ENCODE peak calls at places on chromosomes 12 and 14, in ten cellular contexts. One of them, this sample, is unnamed.

GRCh38 chr14:101187816-101188570 is 284.5 kb upstream of the RTL1 start:
- DNase-seq in Panc1: no peak
- DNase-seq in suprapubic skin: peak; percentile 67
- DNase-seq in GM12878: no peak
- DNase-seq in HepG2: no peak
- DNase-seq in GM23338: peak; percentile 18
- DNase-seq in stomach: peak; percentile 11
- DNase-seq in transverse colon: no peak
- DNase-seq in sigmoid colon: no peak
- DNase-seq in prostate gland: no peak
- DNase-seq in this sample: no peak

GRCh38 chr14:89443002-89443660 is 26.1 kb upstream of the FOXN3 start:
- DNase-seq in Panc1: no peak
- DNase-seq in suprapubic skin: no peak
- DNase-seq in GM12878: no peak
- DNase-seq in HepG2: no peak
- DNase-seq in GM23338: no peak
- DNase-seq in stomach: no peak
- DNase-seq in transverse colon: no peak
- DNase-seq in sigmoid colon: no peak
- DNase-seq in prostate gland: no peak
- DNase-seq in this sample: no peak

GRCh38 chr12:131043401-131043871 is 89.7 kb downstream of the ADGRD1 start:
- DNase-seq in Panc1: no peak
- DNase-seq in suprapubic skin: no peak
- DNase-seq in GM12878: no peak
- DNase-seq in HepG2: no peak
- DNase-seq in GM23338: no peak
- DNase-seq in stomach: no peak
- DNase-seq in transverse colon: no peak
- DNase-seq in sigmoid colon: peak; percentile 56
- DNase-seq in prostate gland: no peak
- DNase-seq in this sample: no peak

GRCh38 chr14:92942576-92942975 is 19.6 kb downstream of the CHGA start:
- DNase-seq in Panc1: no peak
- DNase-seq in suprapubic skin: no peak
- DNase-seq in GM12878: no peak
- DNase-seq in HepG2: no peak
- DNase-seq in GM23338: no peak
- DNase-seq in stomach: no peak
- DNase-seq in transverse colon: no peak
- DNase-seq in sigmoid colon: no peak
- DNase-seq in prostate gland: no peak
- DNase-seq in this sample: no peak

GRCh38 chr12:14514946-14515345 is 52.7 kb downstream of the PLBD1 start:
- DNase-seq in Panc1: no peak
- DNase-seq in suprapubic skin: no peak
- DNase-seq in GM12878: no peak
- DNase-seq in HepG2: no peak
- DNase-seq in GM23338: no peak
- DNase-seq in stomach: no peak
- DNase-seq in transverse colon: no peak
- DNase-seq in sigmoid colon: no peak
- DNase-seq in prostate gland: no peak
- DNase-seq in this sample: no peak

GRCh38 chr14:63893701-63894458 is 41.1 kb downstream of the SYNE2 start:
- DNase-seq in Panc1: no peak
- DNase-seq in suprapubic skin: no peak
- DNase-seq in GM12878: no peak
- DNase-seq in HepG2: no peak
- DNase-seq in GM23338: peak; percentile 52
- DNase-seq in stomach: peak; percentile 29
- DNase-seq in transverse colon: peak; percentile 35
- DNase-seq in sigmoid colon: peak; percentile 86
- DNase-seq in prostate gland: peak; percentile 23
- DNase-seq in this sample: no peak

GRCh38 chr14:96281486-96281885 is 25.5 kb downstream of the BDKRB1 start:
- DNase-seq in Panc1: no peak
- DNase-seq in suprapubic skin: no peak
- DNase-seq in GM12878: no peak
- DNase-seq in HepG2: no peak
- DNase-seq in GM23338: no peak
- DNase-seq in stomach: no peak
- DNase-seq in transverse colon: no peak
- DNase-seq in sigmoid colon: no peak
- DNase-seq in prostate gland: no peak
- DNase-seq in this sample: no peak

GRCh38 chr12:115207216-115207915 is 523.4 kb upstream of the TBX3 start:
- DNase-seq in Panc1: no peak
- DNase-seq in suprapubic skin: no peak
- DNase-seq in GM12878: no peak
- DNase-seq in HepG2: no peak
- DNase-seq in GM23338: no peak
- DNase-seq in stomach: no peak
- DNase-seq in transverse colon: no peak
- DNase-seq in sigmoid colon: no peak
- DNase-seq in prostate gland: no peak
- DNase-seq in this sample: no peak

GRCh38 chr12:52901715-52902541 is 2.9 kb downstream of the KRT8 start:
- DNase-seq in Panc1: no peak
- DNase-seq in suprapubic skin: no peak
- DNase-seq in GM12878: no peak
- DNase-seq in HepG2: no peak
- DNase-seq in GM23338: no peak
- DNase-seq in stomach: no peak
- DNase-seq in transverse colon: peak; percentile 52
- DNase-seq in sigmoid colon: no peak
- DNase-seq in prostate gland: no peak
- DNase-seq in this sample: no peak

GRCh38 chr12:52903285-52903854 is 1.5 kb downstream of the KRT8 start:
- DNase-seq in Panc1: no peak
- DNase-seq in suprapubic skin: no peak
- DNase-seq in GM12878: no peak
- DNase-seq in HepG2: peak; percentile 69
- DNase-seq in GM23338: peak; percentile 94
- DNase-seq in stomach: peak; percentile 76
- DNase-seq in transverse colon: peak; percentile 83
- DNase-seq in sigmoid colon: peak; percentile 90
- DNase-seq in prostate gland: peak; percentile 76
- DNase-seq in this sample: peak; percentile 91

GRCh38 chr12:52900896-52901714 is 3.8 kb downstream of the KRT8 start:
- DNase-seq in Panc1: no peak
- DNase-seq in suprapubic skin: no peak
- DNase-seq in GM12878: no peak
- DNase-seq in HepG2: peak; percentile 34
- DNase-seq in GM23338: no peak
- DNase-seq in stomach: no peak
- DNase-seq in transverse colon: no peak
- DNase-seq in sigmoid colon: no peak
- DNase-seq in prostate gland: no peak
- DNase-seq in this sample: no peak

GRCh38 chr12:52906049-52906645 is 1.3 kb upstream of the KRT8 start:
- DNase-seq in Panc1: no peak
- DNase-seq in suprapubic skin: no peak
- DNase-seq in GM12878: no peak
- DNase-seq in HepG2: no peak
- DNase-seq in GM23338: no peak
- DNase-seq in stomach: no peak
- DNase-seq in transverse colon: no peak
- DNase-seq in sigmoid colon: no peak
- DNase-seq in prostate gland: no peak
- DNase-seq in this sample: no peak

DNA sequence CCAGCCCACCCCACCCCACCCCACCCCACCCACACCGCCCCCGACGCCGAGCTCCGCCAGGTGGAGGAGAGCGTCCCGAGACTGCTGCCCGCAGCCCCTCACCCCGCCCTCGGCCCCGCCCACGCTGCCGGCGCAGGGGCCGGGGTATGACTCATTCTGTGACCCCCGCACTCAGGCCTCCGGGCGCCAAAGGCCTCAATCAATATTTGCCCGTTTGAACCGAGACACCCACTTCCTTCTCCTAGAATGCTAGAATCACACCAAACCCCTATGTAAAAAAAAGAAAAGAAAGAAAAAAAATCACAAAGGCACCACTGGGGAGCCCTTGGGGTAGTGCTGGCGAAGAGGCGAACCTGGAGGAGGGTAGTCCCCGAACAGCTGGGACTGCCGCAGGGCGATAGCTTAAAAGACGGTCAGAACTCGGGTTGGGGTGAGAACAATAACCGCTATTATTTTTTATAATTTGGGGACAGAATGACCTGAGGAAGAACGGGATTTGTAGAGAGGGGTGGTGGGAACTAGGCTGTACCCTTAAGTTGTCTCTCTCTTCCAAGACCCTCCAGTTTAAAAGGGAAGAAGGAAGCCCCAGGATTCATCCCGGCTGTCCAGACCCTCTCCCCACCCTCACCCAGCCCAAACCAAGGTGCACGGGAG is 894 bp downstream of the KRT8 start:
- DNase-seq in Panc1: no peak
- DNase-seq in suprapubic skin: no peak
- DNase-seq in GM12878: peak; percentile 30
- DNase-seq in HepG2: peak; percentile 87
- DNase-seq in GM23338: peak; percentile 65
- DNase-seq in stomach: peak; percentile 78
- DNase-seq in transverse colon: no peak
- DNase-seq in sigmoid colon: no peak
- DNase-seq in prostate gland: peak; percentile 46
- DNase-seq in this sample: no peak
- TF ChIP-seq POLR2AphosphoS5 in Panc1: no peak
- TF ChIP-seq POLR2AphosphoS5 in suprapubic skin: no peak
- TF ChIP-seq POLR2AphosphoS5 in GM12878: no peak
- TF ChIP-seq POLR2AphosphoS5 in HepG2: no peak
- TF ChIP-seq POLR2AphosphoS5 in GM23338: peak; percentile 33
- TF ChIP-seq POLR2AphosphoS5 in stomach: peak; percentile 69
- TF ChIP-seq POLR2AphosphoS5 in transverse colon: no peak
- TF ChIP-seq POLR2AphosphoS5 in sigmoid colon: peak; percentile 7
- TF ChIP-seq POLR2AphosphoS5 in prostate gland: peak; percentile 8
- TF ChIP-seq POLR2AphosphoS5 in this sample: no peak

DNA sequence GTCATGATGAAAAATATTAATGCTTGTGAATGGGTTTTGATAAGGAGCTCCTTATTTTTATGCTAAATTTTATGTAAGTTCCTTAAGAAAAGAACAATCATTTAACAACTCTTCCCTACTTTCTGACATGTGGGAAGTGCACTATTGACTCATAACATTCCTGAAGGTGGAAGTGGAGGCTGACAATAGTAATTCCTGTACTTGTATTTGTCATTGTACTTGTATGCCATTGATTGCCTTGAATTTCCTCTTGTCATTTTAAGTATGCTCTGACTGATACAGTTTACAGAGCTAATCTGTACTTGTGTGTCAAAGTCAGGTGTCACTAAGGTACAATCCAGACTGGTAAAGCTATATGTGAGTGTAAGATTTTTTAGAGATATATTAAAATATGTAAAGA is 440.0 kb downstream of the SLC16A7 start:
- DNase-seq in Panc1: no peak
- DNase-seq in suprapubic skin: no peak
- DNase-seq in GM12878: no peak
- DNase-seq in HepG2: no peak
- DNase-seq in GM23338: no peak
- DNase-seq in stomach: no peak
- DNase-seq in transverse colon: no peak
- DNase-seq in sigmoid colon: no peak
- DNase-seq in prostate gland: no peak
- DNase-seq in this sample: no peak
- TF ChIP-seq POLR2AphosphoS5 in Panc1: no peak
- TF ChIP-seq POLR2AphosphoS5 in suprapubic skin: no peak
- TF ChIP-seq POLR2AphosphoS5 in GM12878: no peak
- TF ChIP-seq POLR2AphosphoS5 in HepG2: no peak
- TF ChIP-seq POLR2AphosphoS5 in GM23338: no peak
- TF ChIP-seq POLR2AphosphoS5 in stomach: no peak
- TF ChIP-seq POLR2AphosphoS5 in transverse colon: no peak
- TF ChIP-seq POLR2AphosphoS5 in sigmoid colon: no peak
- TF ChIP-seq POLR2AphosphoS5 in prostate gland: no peak
- TF ChIP-seq POLR2AphosphoS5 in this sample: no peak

DNA sequence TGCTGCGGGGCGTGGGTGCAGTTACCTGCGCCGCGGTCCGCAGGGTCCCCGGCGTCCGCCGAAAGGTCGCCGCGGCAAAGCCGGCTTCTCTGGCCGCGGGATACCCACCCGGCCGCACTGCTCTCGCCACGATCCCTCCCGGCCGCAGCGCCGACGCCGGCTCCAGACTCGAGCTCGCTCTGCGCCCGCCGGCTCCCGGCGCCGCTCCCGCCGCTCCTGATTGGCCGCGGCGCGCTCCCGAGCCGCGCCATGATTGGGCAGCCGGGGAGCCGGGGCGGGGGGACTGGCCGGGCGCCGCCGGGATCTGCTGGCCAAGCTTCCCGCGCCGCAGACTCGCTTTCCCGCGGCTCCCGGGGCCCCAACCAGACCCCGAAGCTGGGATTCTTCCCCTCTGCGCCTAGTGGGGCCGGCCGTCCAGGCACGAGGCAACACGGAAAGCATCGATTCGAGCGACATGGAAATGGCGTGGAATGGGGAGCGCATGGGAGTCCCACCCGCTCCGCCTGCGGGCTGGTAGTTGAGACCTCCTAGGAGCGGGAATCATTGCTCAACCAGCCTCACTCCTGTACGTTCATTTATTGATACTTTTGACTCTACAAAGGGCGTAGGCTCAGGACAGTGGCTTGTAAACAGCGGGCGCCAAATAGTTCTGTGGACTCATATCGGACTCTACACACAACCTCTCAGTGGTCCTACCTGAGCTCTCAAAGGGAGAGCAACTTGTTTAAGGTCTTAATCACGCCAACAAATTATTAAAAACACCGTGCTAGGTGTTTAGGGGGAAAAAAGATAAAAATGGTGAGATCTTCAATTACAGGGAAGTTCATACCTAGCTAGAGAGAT is 36.4 kb upstream of the STON2 start:
- DNase-seq in Panc1: no peak
- DNase-seq in suprapubic skin: peak; percentile 84
- DNase-seq in GM12878: no peak
- DNase-seq in HepG2: peak; percentile 54
- DNase-seq in GM23338: peak; percentile 92
- DNase-seq in stomach: peak; percentile 83
- DNase-seq in transverse colon: peak; percentile 79
- DNase-seq in sigmoid colon: peak; percentile 87
- DNase-seq in prostate gland: peak; percentile 66
- DNase-seq in this sample: peak; percentile 87
- TF ChIP-seq POLR2AphosphoS5 in Panc1: no peak
- TF ChIP-seq POLR2AphosphoS5 in suprapubic skin: no peak
- TF ChIP-seq POLR2AphosphoS5 in GM12878: no peak
- TF ChIP-seq POLR2AphosphoS5 in HepG2: peak; percentile 44
- TF ChIP-seq POLR2AphosphoS5 in GM23338: peak; percentile 79
- TF ChIP-seq POLR2AphosphoS5 in stomach: no peak
- TF ChIP-seq POLR2AphosphoS5 in transverse colon: no peak
- TF ChIP-seq POLR2AphosphoS5 in sigmoid colon: no peak
- TF ChIP-seq POLR2AphosphoS5 in prostate gland: no peak
- TF ChIP-seq POLR2AphosphoS5 in this sample: no peak

DNA sequence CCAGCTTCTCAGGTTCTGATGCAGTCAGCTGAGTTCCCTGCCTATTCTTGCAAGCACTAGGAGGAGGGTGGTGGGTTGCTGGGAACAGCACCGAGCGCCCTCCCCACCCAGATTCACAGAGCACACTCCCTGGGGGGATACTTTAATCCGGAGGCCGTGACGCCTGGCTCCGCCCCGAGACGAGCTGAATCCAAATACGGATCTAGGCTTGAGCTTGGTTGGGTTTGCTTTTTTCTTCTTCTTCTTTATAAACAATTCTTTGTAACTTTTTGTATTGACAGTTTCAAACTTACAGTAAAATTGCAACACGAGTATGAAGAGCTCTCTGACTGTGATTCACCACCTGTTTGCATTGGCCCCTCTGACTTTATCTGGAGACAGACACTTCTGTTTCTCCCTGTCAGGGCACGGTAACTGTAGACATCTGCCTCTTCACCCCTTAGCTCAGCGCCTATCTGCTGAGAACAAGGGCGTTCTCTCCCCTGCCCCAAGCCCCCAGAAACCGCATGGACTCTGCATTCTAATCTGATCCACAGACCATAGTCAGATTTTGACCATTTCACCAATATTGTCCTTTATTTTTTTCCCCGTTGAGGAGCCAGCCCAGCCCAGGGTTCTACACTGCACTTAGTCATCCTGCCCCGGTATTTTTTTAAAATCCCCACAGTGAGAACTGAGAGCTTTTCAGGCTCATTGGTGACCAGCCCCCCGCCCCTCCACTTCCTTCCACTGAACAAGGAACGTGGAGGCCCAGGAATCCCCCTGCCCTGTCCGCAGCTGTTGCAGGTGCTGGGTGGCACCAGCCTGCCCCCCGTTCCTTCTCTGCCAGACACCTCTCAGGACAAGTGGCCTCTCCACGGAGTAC is 11.5 kb downstream of the RHOF start:
- DNase-seq in Panc1: no peak
- DNase-seq in suprapubic skin: no peak
- DNase-seq in GM12878: no peak
- DNase-seq in HepG2: peak; percentile 68
- DNase-seq in GM23338: no peak
- DNase-seq in stomach: no peak
- DNase-seq in transverse colon: no peak
- DNase-seq in sigmoid colon: no peak
- DNase-seq in prostate gland: no peak
- DNase-seq in this sample: no peak
- TF ChIP-seq POLR2AphosphoS5 in Panc1: no peak
- TF ChIP-seq POLR2AphosphoS5 in suprapubic skin: no peak
- TF ChIP-seq POLR2AphosphoS5 in GM12878: peak; percentile 57
- TF ChIP-seq POLR2AphosphoS5 in HepG2: no peak
- TF ChIP-seq POLR2AphosphoS5 in GM23338: peak; percentile 14
- TF ChIP-seq POLR2AphosphoS5 in stomach: no peak
- TF ChIP-seq POLR2AphosphoS5 in transverse colon: no peak
- TF ChIP-seq POLR2AphosphoS5 in sigmoid colon: no peak
- TF ChIP-seq POLR2AphosphoS5 in prostate gland: no peak
- TF ChIP-seq POLR2AphosphoS5 in this sample: peak; percentile 15